ENCODE peak calls at places on chromosomes 13 and 19, in four cellular contexts. One of them, this sample, is unnamed. For H3K4me1, the result is how much of the 10 kb centered on the place peaks cover.

GRCh38 chr19:16124953-16125352 is 13.3 kb downstream of the RAB8A start:
- DNase-seq in uterus: no peak
- DNase-seq in small intestine: no peak
- DNase-seq in ascending aorta: no peak
- DNase-seq in this sample: no peak

GRCh38 chr13:20977394-20977793 is 74.8 kb upstream of the XPO4 start:
- DNase-seq in uterus: no peak
- DNase-seq in small intestine: no peak
- DNase-seq in ascending aorta: no peak
- DNase-seq in this sample: no peak

GRCh38 chr19:13953021-13953531 is 767 bp downstream of the DCAF15 start:
- DNase-seq in ascending aorta: no peak
- DNase-seq in small intestine: peak
- DNase-seq in uterus: no peak
- DNase-seq in this sample: no peak

GRCh38 chr13:23500858-23501257 is 67.4 kb upstream of the SACS start:
- DNase-seq in ascending aorta: no peak
- DNase-seq in small intestine: no peak
- DNase-seq in uterus: no peak
- DNase-seq in this sample: no peak

GRCh38 chr13:35470671-35471465 is 5.6 kb downstream of the MAB21L1 start:
- DNase-seq in uterus: no peak
- DNase-seq in small intestine: peak
- DNase-seq in ascending aorta: no peak
- DNase-seq in this sample: peak

GRCh38 chr19:38529610-38530009 is 88.1 kb downstream of the MAP4K1 start:
- DNase-seq in small intestine: no peak
- DNase-seq in uterus: no peak
- DNase-seq in ascending aorta: no peak
- DNase-seq in this sample: no peak

GRCh38 chr13:35872369-35872768 is 258.8 kb downstream of the DCLK1 start:
- DNase-seq in uterus: no peak
- DNase-seq in ascending aorta: no peak
- DNase-seq in small intestine: no peak
- DNase-seq in this sample: no peak

GRCh38 chr13:60754211-60754610 is 357.2 kb downstream of the TDRD3 start:
- DNase-seq in small intestine: no peak
- DNase-seq in uterus: no peak
- DNase-seq in ascending aorta: no peak
- DNase-seq in this sample: no peak

GRCh38 chr13:70729369-70729768 is 621.1 kb upstream of the KLHL1 start:
- DNase-seq in small intestine: no peak
- DNase-seq in uterus: no peak
- DNase-seq in ascending aorta: no peak
- DNase-seq in this sample: peak

GRCh38 chr19:49315111-49315510 is 9.9 kb downstream of the SLC6A16 start:
- DNase-seq in uterus: no peak
- DNase-seq in small intestine: no peak
- DNase-seq in ascending aorta: no peak
- DNase-seq in this sample: no peak

GRCh38 chr19:42113641-42114348 is 18.5 kb downstream of the POU2F2 start:
- DNase-seq in small intestine: no peak
- DNase-seq in uterus: no peak
- DNase-seq in ascending aorta: peak
- DNase-seq in this sample: peak

GRCh38 chr19:39563408-39563807 is 23.4 kb upstream of the EID2 start:
- DNase-seq in small intestine: no peak
- DNase-seq in uterus: no peak
- DNase-seq in ascending aorta: no peak
- DNase-seq in this sample: no peak

GRCh38 chr19:53903055-53903680 is 5.9 kb upstream of the CACNG7 start:
- DNase-seq in small intestine: peak
- DNase-seq in uterus: no peak
- DNase-seq in ascending aorta: no peak
- DNase-seq in this sample: no peak

GRCh38 chr13:27667946-27668345 is 46.3 kb downstream of the POLR1D start:
- DNase-seq in small intestine: no peak
- DNase-seq in ascending aorta: no peak
- DNase-seq in uterus: no peak
- DNase-seq in this sample: no peak

GRCh38 chr13:79937311-79938243 is 403.3 kb downstream of the SPRY2 start:
- DNase-seq in uterus: no peak
- DNase-seq in small intestine: no peak
- DNase-seq in ascending aorta: no peak
- DNase-seq in this sample: no peak

DNA sequence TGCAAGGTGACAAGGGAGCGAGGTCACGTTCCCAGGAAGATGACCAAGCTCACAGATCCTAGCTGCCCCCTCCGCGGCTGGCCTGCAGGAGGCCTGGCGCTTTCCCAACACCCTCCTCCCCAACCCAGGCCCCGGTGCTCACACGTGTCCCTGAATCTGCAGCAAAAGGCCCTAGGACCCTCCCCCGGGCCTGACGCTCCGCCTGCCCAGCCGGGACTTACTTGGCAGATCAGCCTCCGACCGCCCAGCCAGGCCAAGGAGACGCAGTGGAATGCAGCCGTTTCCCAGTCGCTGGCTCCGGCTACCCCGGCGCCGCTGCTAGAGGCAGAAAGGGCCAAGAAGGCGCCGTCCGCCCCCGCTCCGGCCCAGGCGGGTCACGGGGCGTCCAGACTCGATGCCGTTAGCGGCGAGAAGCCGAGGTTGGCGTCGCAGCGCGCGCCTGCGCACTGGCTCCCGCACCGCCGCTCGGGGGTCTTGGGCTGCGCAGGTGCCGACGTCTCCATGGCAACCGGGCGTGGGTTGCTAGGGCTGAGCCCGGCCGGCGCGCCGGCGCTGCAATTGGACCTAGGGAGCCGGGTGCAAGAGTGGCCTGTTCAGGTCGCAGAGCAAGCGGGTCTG is at the start of gene PNMA8A:
- DNase-seq in small intestine: no peak
- DNase-seq in ascending aorta: peak
- DNase-seq in uterus: peak
- DNase-seq in this sample: peak
- H3K4me1 ChIP-seq in small intestine: under half
- H3K4me1 ChIP-seq in ascending aorta: under half
- H3K4me1 ChIP-seq in uterus: under half
- H3K4me1 ChIP-seq in this sample: under half

GRCh38 chr19:4388171-4389063 is 11.9 kb downstream of the SH3GL1 start:
- DNase-seq in small intestine: no peak
- DNase-seq in uterus: no peak
- DNase-seq in ascending aorta: no peak
- DNase-seq in this sample: no peak

GRCh38 chr19:4389511-4390016 is 10.8 kb downstream of the SH3GL1 start:
- DNase-seq in ascending aorta: no peak
- DNase-seq in uterus: no peak
- DNase-seq in small intestine: no peak
- DNase-seq in this sample: no peak

GRCh38 chr19:4386038-4386782 is 14.1 kb downstream of the SH3GL1 start:
- DNase-seq in uterus: no peak
- DNase-seq in small intestine: no peak
- DNase-seq in ascending aorta: no peak
- DNase-seq in this sample: no peak

GRCh38 chr19:4389064-4389375 is 11.3 kb downstream of the SH3GL1 start:
- DNase-seq in small intestine: no peak
- DNase-seq in ascending aorta: no peak
- DNase-seq in uterus: no peak
- DNase-seq in this sample: no peak

GRCh38 chr19:4385291-4386037 is 14.9 kb downstream of the SH3GL1 start:
- DNase-seq in uterus: no peak
- DNase-seq in small intestine: no peak
- DNase-seq in ascending aorta: no peak
- DNase-seq in this sample: no peak
- H3K4me1 ChIP-seq in uterus: under half
- H3K4me1 ChIP-seq in small intestine: under half
- H3K4me1 ChIP-seq in ascending aorta: under half
- H3K4me1 ChIP-seq in this sample: under half

DNA sequence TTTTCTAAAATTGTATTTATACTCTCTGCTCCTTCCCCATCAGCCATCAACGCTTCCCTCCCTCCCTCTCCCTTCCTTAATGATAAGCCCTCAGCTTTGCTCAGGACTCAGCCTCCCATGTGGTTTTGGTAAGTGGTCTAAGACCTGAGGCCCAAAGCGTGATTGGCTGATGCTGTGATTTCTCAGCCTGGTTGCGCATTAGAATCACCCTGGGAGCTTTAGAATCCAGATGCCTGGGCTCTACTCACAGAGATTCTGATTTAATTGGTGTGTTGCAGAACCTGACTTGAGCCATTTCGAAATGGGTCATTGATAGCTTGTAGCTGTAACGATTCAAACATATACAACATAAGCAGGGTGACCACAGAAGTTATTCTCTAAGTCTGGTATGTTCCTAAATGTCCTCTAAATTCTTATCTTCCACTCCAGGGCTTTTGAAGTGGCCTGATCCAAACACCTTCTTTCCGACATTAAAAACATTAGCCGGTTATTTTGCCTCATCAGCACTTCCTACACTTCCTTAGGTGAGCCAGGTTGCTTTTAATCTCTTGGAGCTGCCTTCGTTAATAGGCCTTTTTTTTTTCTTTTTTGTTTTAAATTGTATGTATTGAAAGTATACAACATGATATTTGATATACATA is 60.6 kb downstream of the LRCH1 start:
- DNase-seq in ascending aorta: no peak
- DNase-seq in small intestine: no peak
- DNase-seq in uterus: no peak
- DNase-seq in this sample: no peak
- H3K4me1 ChIP-seq in ascending aorta: under half
- H3K4me1 ChIP-seq in small intestine: under half
- H3K4me1 ChIP-seq in uterus: under half
- H3K4me1 ChIP-seq in this sample: under half

DNA sequence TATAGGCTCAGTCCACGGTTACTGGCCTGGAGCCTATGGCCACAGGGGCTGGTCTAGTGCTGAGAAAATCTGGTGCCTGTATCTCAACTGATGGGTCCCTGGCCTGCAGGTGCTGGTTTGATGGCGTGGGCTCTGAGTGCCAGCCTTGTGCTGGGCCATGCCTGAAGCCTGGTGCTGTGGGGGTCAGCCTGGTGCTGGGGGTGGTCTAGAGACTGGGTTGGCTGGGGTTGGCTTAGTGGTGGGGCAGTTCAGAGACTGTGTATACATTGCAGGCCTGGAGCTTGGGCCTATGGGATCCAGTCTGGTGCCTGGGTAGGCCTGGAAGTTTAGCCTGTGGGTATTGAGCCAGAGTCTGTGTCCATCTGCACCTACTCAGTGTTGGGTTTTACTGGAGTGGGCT is 36.4 kb downstream of the SLC10A2 start:
- DNase-seq in ascending aorta: no peak
- DNase-seq in small intestine: no peak
- DNase-seq in uterus: no peak
- DNase-seq in this sample: no peak
- H3K4me1 ChIP-seq in ascending aorta: under half
- H3K4me1 ChIP-seq in small intestine: under half
- H3K4me1 ChIP-seq in uterus: under half
- H3K4me1 ChIP-seq in this sample: under half

DNA sequence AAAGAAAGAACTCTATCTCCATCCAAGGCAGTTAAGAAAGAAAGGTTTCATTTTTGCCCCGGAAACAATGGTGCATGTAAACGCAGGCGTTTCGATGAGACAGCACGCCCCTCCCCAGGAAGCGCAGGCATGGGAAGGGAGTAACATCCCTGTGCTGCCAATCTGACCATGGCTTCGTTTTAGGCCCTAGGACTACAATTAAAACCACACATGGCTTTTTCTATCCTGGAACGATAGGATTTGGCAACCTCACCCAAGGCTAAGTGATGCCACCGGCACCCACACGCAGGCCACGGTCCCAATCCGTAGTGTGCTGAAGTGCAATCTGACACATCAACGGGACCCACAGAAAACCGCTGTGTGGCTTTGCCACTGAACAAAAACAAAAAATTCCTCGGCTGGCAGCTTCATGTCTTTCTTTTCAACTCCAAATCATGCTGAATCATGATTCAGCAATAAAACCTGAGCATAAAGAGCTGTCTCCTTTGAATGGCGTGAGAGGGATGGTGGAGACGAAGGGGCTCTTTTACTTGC is 24.2 kb downstream of the RANBP3 start:
- DNase-seq in uterus: no peak
- DNase-seq in small intestine: no peak
- DNase-seq in ascending aorta: no peak
- DNase-seq in this sample: no peak
- H3K4me1 ChIP-seq in uterus: under half
- H3K4me1 ChIP-seq in small intestine: under half
- H3K4me1 ChIP-seq in ascending aorta: under half
- H3K4me1 ChIP-seq in this sample: half or more

DNA sequence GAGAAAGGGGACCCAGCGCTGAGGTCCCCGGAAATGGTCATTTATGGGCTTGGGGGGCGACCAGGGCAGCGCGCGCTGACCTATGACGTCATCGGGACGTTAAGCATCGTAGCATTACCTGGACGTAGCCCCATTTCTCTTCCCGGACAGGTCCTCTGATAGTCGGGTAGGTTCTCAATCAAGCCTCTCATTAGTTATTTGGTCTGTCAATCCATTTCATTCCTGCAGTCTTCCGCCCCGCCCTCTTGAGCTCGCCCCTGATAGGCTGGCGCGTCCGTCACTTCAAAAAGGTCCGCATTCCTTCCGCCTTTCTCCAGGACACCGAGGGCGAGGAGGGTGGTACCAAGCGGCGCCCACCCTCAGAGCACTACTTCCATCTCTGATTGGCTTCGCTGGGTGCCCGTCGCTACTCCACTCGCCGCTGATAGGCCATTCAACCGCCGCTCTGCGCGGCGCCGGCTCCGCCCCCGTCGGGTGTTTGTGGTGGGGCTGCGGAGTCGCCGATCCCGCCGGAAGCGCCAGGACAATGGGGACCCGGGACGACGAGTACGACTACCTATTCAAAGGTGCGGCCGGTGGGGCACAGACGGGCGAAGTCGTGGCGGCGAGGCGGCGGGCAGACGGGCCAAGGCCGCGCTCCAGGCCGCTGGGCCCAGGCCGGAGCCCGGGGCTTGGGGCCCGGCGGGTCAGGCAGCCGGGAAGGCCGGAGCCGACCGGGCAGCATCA is at the start of gene RAB11B:
- DNase-seq in small intestine: peak
- DNase-seq in ascending aorta: peak
- DNase-seq in uterus: peak
- DNase-seq in this sample: peak
- H3K4me1 ChIP-seq in small intestine: under half
- H3K4me1 ChIP-seq in ascending aorta: under half
- H3K4me1 ChIP-seq in uterus: under half
- H3K4me1 ChIP-seq in this sample: under half

GRCh38 chr13:111217661-111218060 is 102.6 kb downstream of the ARHGEF7 start:
- DNase-seq in small intestine: peak
- DNase-seq in uterus: no peak
- DNase-seq in ascending aorta: no peak
- DNase-seq in this sample: no peak
- H3K4me1 ChIP-seq in small intestine: under half
- H3K4me1 ChIP-seq in uterus: under half
- H3K4me1 ChIP-seq in ascending aorta: half or more
- H3K4me1 ChIP-seq in this sample: under half

GRCh38 chr19:18954094-18954493 is 13.1 kb upstream of the HOMER3 start:
- DNase-seq in small intestine: no peak
- DNase-seq in uterus: no peak
- DNase-seq in ascending aorta: no peak
- DNase-seq in this sample: no peak
- H3K4me1 ChIP-seq in small intestine: under half
- H3K4me1 ChIP-seq in uterus: under half
- H3K4me1 ChIP-seq in ascending aorta: under half
- H3K4me1 ChIP-seq in this sample: under half

This sample was measured in BE2C.